ENCODE peak calls at places on chromosomes 2 and 18, in four cellular contexts. C is H7, F is T follicular helper cell, A is HS-27A. V is an unnamed sample.

GRCh38 chr2:141105763-141106162 is 1025.1 kb downstream of the LRP1B start:
- DNase-seq in C (no peak), F (no peak), A (no peak), V (no peak)

GRCh38 chr18:37422116-37422515 is 143.5 kb downstream of the CELF4 start:
- DNase-seq in C (no peak), F (no peak), A (no peak), V (no peak)

GRCh38 chr18:9455718-9456511 is 19.4 kb upstream of the RALBP1 start:
- DNase-seq in C (no peak), F (no peak), A (no peak), V (no peak)

GRCh38 chr2:128474014-128474961 is 155.6 kb upstream of the HS6ST1 start:
- DNase-seq in C (no peak), F (no peak), A (no peak), V (no peak)

GRCh38 chr2:105404736-105405135 is 5.9 kb upstream of the FHL2 start:
- DNase-seq in C (no peak), F (no peak), A (no peak), V (no peak)

GRCh38 chr18:76524900-76525698 is 30.1 kb upstream of the ZNF516 start:
- DNase-seq in C (peak), F (no peak), A (no peak), V (peak)

GRCh38 chr2:11665510-11666362 is 4.3 kb downstream of the NTSR2 start:
- DNase-seq in C (no peak), F (no peak), A (no peak), V (no peak)

GRCh38 chr2:172507199-172507598 is 48.7 kb upstream of the PDK1 start:
- DNase-seq in C (no peak), F (no peak), A (no peak), V (no peak)

GRCh38 chr18:53193870-53194269 is 853.9 kb downstream of the DCC start:
- DNase-seq in C (no peak), F (no peak), A (no peak), V (no peak)

GRCh38 chr2:107804608-107805498 is 21.8 kb upstream of the RGPD4 start:
- DNase-seq in C (no peak), F (no peak), A (no peak), V (no peak)

GRCh38 chr2:118179445-118179844 is 91.2 kb downstream of the INSIG2 start:
- DNase-seq in C (no peak), F (no peak), A (no peak), V (no peak)